ENCODE peak calls at places on chromosomes 3 and 15, in six cellular contexts. H is tibial artery, S is pancreas, V is fibroblast of lung, U is NT2/D1, O is K562. E is an unnamed sample.

GRCh38 chr3:115725800-115726199 is 102.5 kb downstream of the GAP43 start:
- DNase-seq in H (no peak), S (no peak), V (no peak), U (no peak), O (no peak), E (no peak)

GRCh38 chr3:37862712-37863551 is 1.3 kb downstream of the CTDSPL start:
- DNase-seq in H (no peak), S (no peak), V (peak; percentile 54), U (no peak), O (peak; percentile 20), E (peak; percentile 11)

GRCh38 chr3:37779289-37780152 is 82.2 kb upstream of the CTDSPL start:
- DNase-seq in H (no peak), S (peak; percentile 44), V (peak; percentile 90), U (peak; percentile 85), O (peak; percentile 82), E (peak; percentile 54)

GRCh38 chr15:67839358-67839928 is 402 bp downstream of the RNU6-1 start:
- DNase-seq in H (peak; percentile 65), S (no peak), V (peak; percentile 63), U (no peak), O (peak; percentile 55), E (peak; percentile 48)

GRCh38 chr3:9777695-9778023 is 7.9 kb upstream of the CAMK1 start:
- DNase-seq in H (no peak), S (no peak), V (no peak), U (no peak), O (no peak), E (no peak)

GRCh38 chr3:55013145-55013544 is 85.3 kb upstream of the LRTM1 start:
- DNase-seq in H (no peak), S (no peak), V (peak; percentile 39), U (no peak), O (peak; percentile 1), E (peak; percentile 21)

GRCh38 chr15:99425666-99426301 is 140.0 kb upstream of the MEF2A start:
- DNase-seq in H (peak; percentile 66), S (no peak), V (no peak), U (no peak), O (no peak), E (no peak)

GRCh38 chr3:43411429-43411828 is 125.1 kb downstream of the SNRK start:
- DNase-seq in H (no peak), S (no peak), V (no peak), U (no peak), O (no peak), E (no peak)

GRCh38 chr15:66404532-66404931 is 17.8 kb downstream of the MAP2K1 start:
- DNase-seq in H (no peak), S (no peak), V (no peak), U (peak; percentile 32), O (no peak), E (no peak)

GRCh38 chr15:55283295-55284147 is 6.1 kb downstream of the RAB27A start:
- DNase-seq in H (no peak), S (no peak), V (no peak), U (no peak), O (no peak), E (no peak)

GRCh38 chr3:171875923-171876412 is 32.8 kb downstream of the TMEM212 start:
- DNase-seq in H (no peak), S (no peak), V (no peak), U (no peak), O (no peak), E (no peak)

GRCh38 chr3:10406414-10406813 is 85.5 kb upstream of the SEC13 start:
- DNase-seq in H (no peak), S (no peak), V (no peak), U (no peak), O (no peak), E (no peak)

GRCh38 chr15:66388057-66388363 is 1.3 kb downstream of the MAP2K1 start:
- DNase-seq in H (no peak), S (no peak), V (no peak), U (no peak), O (no peak), E (no peak)

GRCh38 chr3:58487140-58487886 is 4.6 kb upstream of the KCTD6 start:
- DNase-seq in H (peak; percentile 69), S (peak; percentile 50), V (peak; percentile 55), U (no peak), O (peak; percentile 35), E (no peak)

GRCh38 chr3:189342811-189343210 is 171.0 kb downstream of the TPRG1 start:
- DNase-seq in H (no peak), S (no peak), V (no peak), U (no peak), O (no peak), E (no peak)

GRCh38 chr3:181739628-181740027 is 27.9 kb downstream of the SOX2 start:
- DNase-seq in H (no peak), S (no peak), V (no peak), U (no peak), O (no peak), E (no peak)

GRCh38 chr3:111509308-111509707 is 32.7 kb upstream of the CD96 start:
- DNase-seq in H (no peak), S (no peak), V (no peak), U (no peak), O (no peak), E (no peak)

GRCh38 chr15:74243431-74243830 is 7.3 kb downstream of the CCDC33 start:
- DNase-seq in H (no peak), S (no peak), V (no peak), U (no peak), O (no peak), E (no peak)
- H3K4me1 ChIP-seq in H (peaks cover 39% of the 10 kb centered on the region), S (peaks cover 25% of the 10 kb centered on the region), V (no peaks in the 10 kb centered on the region), U (peaks cover 37% of the 10 kb centered on the region), O (peaks cover 3% of the 10 kb centered on the region), E (no peaks in the 10 kb centered on the region)

DNA sequence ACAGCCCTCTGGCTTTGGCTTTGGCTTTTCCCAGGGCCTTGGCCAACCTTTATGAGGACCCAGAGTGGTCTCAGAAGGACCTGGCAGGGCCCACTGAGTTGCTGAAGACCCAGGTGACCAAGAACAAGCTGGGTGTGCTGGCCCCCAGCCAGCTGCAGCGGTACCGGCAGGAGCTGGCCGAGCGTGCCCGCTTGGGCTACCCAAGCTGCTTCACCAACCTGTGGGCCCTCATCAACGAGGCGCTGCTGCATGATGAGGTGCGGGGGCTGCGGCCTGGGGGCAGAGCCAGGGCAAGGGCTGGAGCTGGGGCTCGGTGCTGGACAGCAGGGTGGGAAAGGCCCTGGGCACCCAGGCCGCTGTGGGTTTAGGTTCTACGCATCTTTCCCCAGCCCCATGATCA is 6.2 kb downstream of the PLA2G4B start:
- DNase-seq in H (no peak), S (no peak), V (no peak), U (no peak), O (no peak), E (no peak)
- H3K36me3 ChIP-seq in H (peaks cover 62% of the 10 kb centered on the region), S (peaks cover 4% of the 10 kb centered on the region), V (peaks cover 2% of the 10 kb centered on the region), U (peaks cover 57% of the 10 kb centered on the region), O (peaks cover 5% of the 10 kb centered on the region), E (no peaks in the 10 kb centered on the region)

GRCh38 chr3:45646051-45646585 is 43.1 kb upstream of the SACM1L start:
- DNase-seq in H (peak; percentile 82), S (no peak), V (peak; percentile 41), U (no peak), O (no peak), E (no peak)

GRCh38 chr3:45642731-45643152 is 46.5 kb upstream of the SACM1L start:
- DNase-seq in H (no peak), S (no peak), V (peak; percentile 56), U (no peak), O (no peak), E (no peak)

GRCh38 chr3:45644467-45645201 is 44.6 kb upstream of the SACM1L start:
- DNase-seq in H (no peak), S (no peak), V (peak; percentile 82), U (no peak), O (no peak), E (no peak)

GRCh38 chr3:45647148-45647619 is 42.0 kb upstream of the SACM1L start:
- DNase-seq in H (peak; percentile 75), S (peak; percentile 39), V (peak; percentile 94), U (no peak), O (no peak), E (no peak)

GRCh38 chr3:45644063-45644462 is 45.1 kb upstream of the SACM1L start:
- DNase-seq in H (no peak), S (no peak), V (peak; percentile 87), U (no peak), O (no peak), E (no peak)
- H3K4me1 ChIP-seq in H (peaks cover 49% of the 10 kb centered on the region), S (peaks cover 39% of the 10 kb centered on the region), V (peaks cover 56% of the 10 kb centered on the region), U (peaks cover 21% of the 10 kb centered on the region), O (peaks cover 8% of the 10 kb centered on the region), E (peaks cover 43% of the 10 kb centered on the region)

DNA sequence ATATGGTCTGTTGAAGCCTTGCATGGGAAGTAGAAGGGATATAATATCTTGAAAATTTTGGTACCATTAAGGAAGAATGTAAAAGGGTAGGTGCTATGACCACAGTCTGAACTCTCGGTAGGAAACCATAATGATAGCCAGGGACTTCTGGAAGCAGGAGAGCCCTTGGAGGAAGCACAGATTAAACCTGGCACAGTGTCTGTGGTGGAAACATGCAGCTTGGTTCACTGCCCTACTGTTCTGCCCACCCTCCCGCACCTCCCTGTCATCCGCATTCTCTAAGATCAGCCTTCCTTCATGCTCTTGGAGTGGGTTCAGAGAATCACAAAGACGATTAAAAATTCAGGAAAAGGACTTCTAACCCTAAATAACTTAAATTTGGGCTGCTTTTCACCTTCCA is 20.9 kb downstream of the VPS8 start:
- DNase-seq in H (no peak), S (no peak), V (no peak), U (no peak), O (no peak), E (no peak)
- H3K36me3 ChIP-seq in H (peaks cover 38% of the 10 kb centered on the region), S (no peaks in the 10 kb centered on the region), V (peaks cover 2% of the 10 kb centered on the region), U (peaks cover 16% of the 10 kb centered on the region), O (peaks cover 33% of the 10 kb centered on the region), E (no peaks in the 10 kb centered on the region)

GRCh38 chr3:188292827-188293226 is 138.9 kb downstream of the LPP start:
- DNase-seq in H (no peak), S (no peak), V (no peak), U (no peak), O (no peak), E (no peak)
- H3K4me1 ChIP-seq in H (peaks cover 52% of the 10 kb centered on the region), S (peaks cover 40% of the 10 kb centered on the region), V (peaks cover 21% of the 10 kb centered on the region), U (no peaks in the 10 kb centered on the region), O (no peaks in the 10 kb centered on the region), E (peaks cover 54% of the 10 kb centered on the region)

E was measured in Caco-2.